ENCODE peak calls at places on chromosomes 13 and 19, in seven cellular contexts. One of them, this sample, is unnamed. For H3K9me3, the result is how much of the 10 kb centered on the place peaks cover.

GRCh38 chr13:46274094-46274698 is 62.5 kb downstream of the LRRC63 start:
- DNase-seq in cardiac muscle cell: no peak
- DNase-seq in lung: no peak
- DNase-seq in transverse colon: no peak
- DNase-seq in OCI-LY7: no peak
- DNase-seq in neural progenitor cell: no peak
- DNase-seq in left lung: no peak
- DNase-seq in this sample: no peak

GRCh38 chr19:17996826-17997316 is 11.1 kb upstream of the ARRDC2 start:
- DNase-seq in lung: peak
- DNase-seq in cardiac muscle cell: peak
- DNase-seq in left lung: peak
- DNase-seq in neural progenitor cell: peak
- DNase-seq in OCI-LY7: peak
- DNase-seq in transverse colon: peak
- DNase-seq in this sample: peak

GRCh38 chr13:83752141-83752540 is 130.1 kb downstream of the SLITRK1 start:
- DNase-seq in transverse colon: no peak
- DNase-seq in lung: no peak
- DNase-seq in cardiac muscle cell: no peak
- DNase-seq in left lung: no peak
- DNase-seq in OCI-LY7: no peak
- DNase-seq in neural progenitor cell: no peak
- DNase-seq in this sample: no peak

GRCh38 chr13:72864142-72865035 is 82.5 kb downstream of the PIBF1 start:
- DNase-seq in transverse colon: no peak
- DNase-seq in lung: no peak
- DNase-seq in cardiac muscle cell: no peak
- DNase-seq in left lung: no peak
- DNase-seq in OCI-LY7: no peak
- DNase-seq in neural progenitor cell: no peak
- DNase-seq in this sample: no peak

GRCh38 chr13:58619396-58620113 is 988.0 kb downstream of the PCDH17 start:
- DNase-seq in OCI-LY7: no peak
- DNase-seq in neural progenitor cell: peak
- DNase-seq in transverse colon: no peak
- DNase-seq in cardiac muscle cell: no peak
- DNase-seq in left lung: no peak
- DNase-seq in lung: no peak
- DNase-seq in this sample: no peak

GRCh38 chr19:43839139-43839538 is 12.0 kb downstream of the ZNF283 start:
- DNase-seq in lung: no peak
- DNase-seq in neural progenitor cell: no peak
- DNase-seq in left lung: no peak
- DNase-seq in cardiac muscle cell: no peak
- DNase-seq in transverse colon: no peak
- DNase-seq in OCI-LY7: no peak
- DNase-seq in this sample: no peak

GRCh38 chr19:3830841-3831589 is 37.8 kb downstream of the ZFR2 start:
- DNase-seq in neural progenitor cell: no peak
- DNase-seq in cardiac muscle cell: no peak
- DNase-seq in transverse colon: no peak
- DNase-seq in lung: no peak
- DNase-seq in OCI-LY7: no peak
- DNase-seq in left lung: no peak
- DNase-seq in this sample: no peak

GRCh38 chr13:114089751-114090400 is 42.5 kb downstream of the RASA3 start:
- DNase-seq in transverse colon: peak
- DNase-seq in cardiac muscle cell: no peak
- DNase-seq in neural progenitor cell: no peak
- DNase-seq in OCI-LY7: no peak
- DNase-seq in lung: no peak
- DNase-seq in left lung: peak
- DNase-seq in this sample: no peak

GRCh38 chr13:31965361-31966066 is 66.1 kb upstream of the FRY start:
- DNase-seq in cardiac muscle cell: no peak
- DNase-seq in lung: no peak
- DNase-seq in OCI-LY7: no peak
- DNase-seq in neural progenitor cell: no peak
- DNase-seq in left lung: no peak
- DNase-seq in transverse colon: no peak
- DNase-seq in this sample: no peak

GRCh38 chr13:101346942-101347728 is 69.2 kb downstream of the NALCN start:
- DNase-seq in transverse colon: no peak
- DNase-seq in lung: no peak
- DNase-seq in neural progenitor cell: no peak
- DNase-seq in OCI-LY7: no peak
- DNase-seq in left lung: no peak
- DNase-seq in cardiac muscle cell: no peak
- DNase-seq in this sample: no peak

GRCh38 chr13:70370924-70371323 is 262.7 kb upstream of the KLHL1 start:
- DNase-seq in neural progenitor cell: peak
- DNase-seq in left lung: no peak
- DNase-seq in OCI-LY7: no peak
- DNase-seq in cardiac muscle cell: no peak
- DNase-seq in lung: no peak
- DNase-seq in transverse colon: no peak
- DNase-seq in this sample: no peak

GRCh38 chr19:17739121-17739875 is 12.0 kb upstream of the FCHO1 start:
- DNase-seq in lung: no peak
- DNase-seq in left lung: no peak
- DNase-seq in cardiac muscle cell: no peak
- DNase-seq in neural progenitor cell: no peak
- DNase-seq in OCI-LY7: peak
- DNase-seq in transverse colon: peak
- DNase-seq in this sample: no peak

GRCh38 chr13:94558721-94559120 is 37.2 kb downstream of the TGDS start:
- DNase-seq in lung: no peak
- DNase-seq in transverse colon: no peak
- DNase-seq in neural progenitor cell: no peak
- DNase-seq in cardiac muscle cell: no peak
- DNase-seq in left lung: no peak
- DNase-seq in OCI-LY7: no peak
- DNase-seq in this sample: no peak

GRCh38 chr13:111882351-111882750 is 184.6 kb upstream of the SOX1 start:
- DNase-seq in cardiac muscle cell: no peak
- DNase-seq in lung: no peak
- DNase-seq in OCI-LY7: no peak
- DNase-seq in neural progenitor cell: no peak
- DNase-seq in left lung: no peak
- DNase-seq in transverse colon: no peak
- DNase-seq in this sample: no peak

GRCh38 chr19:7962644-7963268 is 19.3 kb upstream of the TIMM44 start:
- DNase-seq in neural progenitor cell: no peak
- DNase-seq in OCI-LY7: no peak
- DNase-seq in transverse colon: no peak
- DNase-seq in cardiac muscle cell: no peak
- DNase-seq in lung: no peak
- DNase-seq in left lung: no peak
- DNase-seq in this sample: no peak

GRCh38 chr13:72141845-72142470 is 275.0 kb upstream of the DACH1 start:
- DNase-seq in cardiac muscle cell: no peak
- DNase-seq in transverse colon: no peak
- DNase-seq in lung: no peak
- DNase-seq in neural progenitor cell: no peak
- DNase-seq in left lung: no peak
- DNase-seq in OCI-LY7: no peak
- DNase-seq in this sample: no peak

GRCh38 chr19:32464279-32464678 is 58.7 kb downstream of the DPY19L3 start:
- DNase-seq in left lung: no peak
- DNase-seq in lung: no peak
- DNase-seq in OCI-LY7: peak
- DNase-seq in transverse colon: no peak
- DNase-seq in neural progenitor cell: no peak
- DNase-seq in cardiac muscle cell: no peak
- DNase-seq in this sample: no peak

GRCh38 chr13:27528908-27529307 is 78.5 kb upstream of the MTIF3 start:
- DNase-seq in lung: no peak
- DNase-seq in neural progenitor cell: no peak
- DNase-seq in OCI-LY7: no peak
- DNase-seq in transverse colon: no peak
- DNase-seq in cardiac muscle cell: no peak
- DNase-seq in left lung: no peak
- DNase-seq in this sample: no peak
- TF ChIP-seq CTCF in lung: no peak
- TF ChIP-seq CTCF in neural progenitor cell: no peak
- TF ChIP-seq CTCF in OCI-LY7: no peak
- TF ChIP-seq CTCF in transverse colon: no peak
- TF ChIP-seq CTCF in cardiac muscle cell: no peak
- TF ChIP-seq CTCF in left lung: no peak
- TF ChIP-seq CTCF in this sample: no peak

GRCh38 chr19:9296336-9296735 is 13.3 kb downstream of the ZNF699 start:
- DNase-seq in transverse colon: no peak
- DNase-seq in lung: no peak
- DNase-seq in OCI-LY7: no peak
- DNase-seq in left lung: no peak
- DNase-seq in neural progenitor cell: no peak
- DNase-seq in cardiac muscle cell: no peak
- DNase-seq in this sample: no peak
- H3K9me3 ChIP-seq in transverse colon: half or more
- H3K9me3 ChIP-seq in lung: under half
- H3K9me3 ChIP-seq in OCI-LY7: under half
- H3K9me3 ChIP-seq in left lung: under half
- H3K9me3 ChIP-seq in neural progenitor cell: under half
- H3K9me3 ChIP-seq in cardiac muscle cell: under half
- H3K9me3 ChIP-seq in this sample: half or more

DNA sequence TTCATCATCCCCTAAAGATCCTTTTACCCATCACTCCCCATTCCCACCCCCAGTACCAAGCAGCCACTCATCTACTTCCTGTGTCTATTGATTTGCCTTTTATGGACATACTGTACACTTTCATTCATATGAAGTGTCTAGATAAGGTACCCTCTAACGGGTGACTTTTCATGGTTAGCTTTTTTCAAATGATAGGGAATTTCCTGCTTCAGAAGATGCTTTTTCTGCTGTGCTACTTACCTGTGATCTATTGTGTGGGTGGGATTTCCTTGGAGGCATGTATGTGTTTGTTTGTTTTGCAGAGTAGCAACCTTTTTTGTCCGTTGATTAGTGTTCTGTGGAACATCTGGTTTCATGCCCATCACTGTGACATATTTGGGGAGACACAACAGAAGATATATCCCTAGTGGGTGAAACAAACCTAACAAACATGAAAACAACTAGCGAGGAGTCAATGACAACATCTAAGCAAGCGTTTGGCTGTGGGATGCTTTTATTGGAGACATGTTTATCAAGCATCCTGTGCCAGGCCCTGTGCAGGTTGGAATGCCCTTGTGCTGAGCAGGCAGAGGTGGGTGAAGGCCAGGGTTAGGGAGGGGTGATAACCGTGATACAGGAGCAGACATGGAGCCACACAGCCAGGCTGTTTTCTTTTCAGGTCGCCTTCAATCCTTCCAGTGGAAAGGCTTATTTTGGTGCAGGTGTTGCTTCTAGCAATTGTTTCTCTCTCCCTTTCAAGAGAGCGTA is 17.6 kb downstream of the SPINT2 start:
- DNase-seq in transverse colon: no peak
- DNase-seq in cardiac muscle cell: no peak
- DNase-seq in left lung: no peak
- DNase-seq in neural progenitor cell: no peak
- DNase-seq in OCI-LY7: no peak
- DNase-seq in lung: no peak
- DNase-seq in this sample: no peak
- H3K27ac ChIP-seq in transverse colon: no peak
- H3K27ac ChIP-seq in cardiac muscle cell: peak
- H3K27ac ChIP-seq in left lung: no peak
- H3K27ac ChIP-seq in neural progenitor cell: no peak
- H3K27ac ChIP-seq in OCI-LY7: no peak
- H3K27ac ChIP-seq in lung: peak
- H3K27ac ChIP-seq in this sample: no peak

DNA sequence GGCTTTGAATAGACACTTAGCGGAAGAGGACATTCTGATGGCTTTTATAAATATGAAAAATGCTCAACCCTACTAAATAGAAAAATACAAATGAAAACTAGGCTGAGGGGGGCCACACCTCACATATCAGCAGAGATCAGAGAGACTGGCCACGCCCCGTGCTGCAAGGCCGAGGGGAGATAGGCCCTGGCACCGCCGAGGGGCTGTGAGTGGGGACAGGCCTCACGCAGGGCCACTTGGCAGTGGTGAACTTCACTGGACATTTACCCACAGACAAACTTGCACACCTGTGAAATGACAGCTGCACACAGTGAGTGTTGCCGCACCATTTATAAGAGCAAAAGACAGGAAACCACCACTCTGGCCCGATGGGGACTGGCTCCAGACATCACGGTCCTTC is 25.6 kb downstream of the PAK4 start:
- DNase-seq in cardiac muscle cell: no peak
- DNase-seq in neural progenitor cell: no peak
- DNase-seq in left lung: no peak
- DNase-seq in OCI-LY7: no peak
- DNase-seq in lung: no peak
- DNase-seq in transverse colon: no peak
- DNase-seq in this sample: no peak
- TF ChIP-seq CTCF in cardiac muscle cell: no peak
- TF ChIP-seq CTCF in neural progenitor cell: no peak
- TF ChIP-seq CTCF in left lung: no peak
- TF ChIP-seq CTCF in OCI-LY7: no peak
- TF ChIP-seq CTCF in lung: no peak
- TF ChIP-seq CTCF in transverse colon: no peak
- TF ChIP-seq CTCF in this sample: no peak

GRCh38 chr19:57632987-57633831 is at the start of gene ZNF211:
- DNase-seq in lung: peak
- DNase-seq in left lung: peak
- DNase-seq in transverse colon: peak
- DNase-seq in cardiac muscle cell: peak
- DNase-seq in OCI-LY7: peak
- DNase-seq in neural progenitor cell: peak
- DNase-seq in this sample: peak
- H3K9me3 ChIP-seq in lung: under half
- H3K9me3 ChIP-seq in left lung: under half
- H3K9me3 ChIP-seq in transverse colon: under half
- H3K9me3 ChIP-seq in cardiac muscle cell: under half
- H3K9me3 ChIP-seq in OCI-LY7: under half
- H3K9me3 ChIP-seq in neural progenitor cell: under half
- H3K9me3 ChIP-seq in this sample: under half

GRCh38 chr19:47135156-47135555 is 4.5 kb downstream of the SAE1 start:
- DNase-seq in neural progenitor cell: no peak
- DNase-seq in lung: no peak
- DNase-seq in left lung: no peak
- DNase-seq in OCI-LY7: no peak
- DNase-seq in transverse colon: no peak
- DNase-seq in cardiac muscle cell: no peak
- DNase-seq in this sample: no peak
- H3K27ac ChIP-seq in neural progenitor cell: no peak
- H3K27ac ChIP-seq in lung: no peak
- H3K27ac ChIP-seq in left lung: no peak
- H3K27ac ChIP-seq in OCI-LY7: no peak
- H3K27ac ChIP-seq in transverse colon: no peak
- H3K27ac ChIP-seq in cardiac muscle cell: no peak
- H3K27ac ChIP-seq in this sample: no peak

This sample was measured in CD4-positive, alpha-beta T cell.